ENCODE peak calls at places on chromosomes 6 and 20, in five cellular contexts. N is EL, R is lung, W is cardiac fibroblast, F is fibroblast of mammary gland. Q is an unnamed sample.

GRCh38 chr20:10134176-10134575 is 84.5 kb upstream of the SNAP25 start:
- DNase-seq in F (no peak), N (no peak), R (no peak), W (no peak), Q (no peak)

GRCh38 chr6:152309648-152310047 is 327.5 kb downstream of the SYNE1 start:
- DNase-seq in N (no peak), R (no peak), W (no peak), F (no peak), Q (no peak)

GRCh38 chr6:28988536-28989415 is 16.3 kb downstream of the ZNF311 start:
- DNase-seq in R (peak), F (peak), W (peak), N (peak), Q (no peak)

GRCh38 chr6:41917528-41917927 is 3.4 kb downstream of the MED20 start:
- DNase-seq in R (no peak), N (peak), W (peak), F (peak), Q (no peak)

GRCh38 chr20:37346232-37346525 is 239 bp downstream of the SRC start:
- DNase-seq in F (no peak), R (no peak), N (no peak), W (no peak), Q (no peak)

GRCh38 chr20:20796766-20797415 is 84.4 kb upstream of the RALGAPA2 start:
- DNase-seq in R (no peak), N (no peak), W (no peak), F (no peak), Q (no peak)

GRCh38 chr6:292506-293184 is 358 bp downstream of the DUSP22 start:
- DNase-seq in R (peak), N (peak), W (peak), F (peak), Q (peak)

GRCh38 chr6:112502348-112503130 is 155.4 kb downstream of the RFPL4B start:
- DNase-seq in W (peak), R (no peak), N (peak), F (peak), Q (no peak)

GRCh38 chr6:3997144-3997770 is 81.7 kb downstream of the FAM217A start:
- DNase-seq in W (peak), R (no peak), F (peak), N (no peak), Q (no peak)

GRCh38 chr20:20568604-20569205 is 143.7 kb downstream of the RALGAPA2 start:
- DNase-seq in N (peak), F (peak), W (peak), R (no peak), Q (no peak)

GRCh38 chr6:100217225-100217624 is 223.2 kb upstream of the MCHR2 start:
- DNase-seq in N (peak), R (no peak), F (no peak), W (no peak), Q (no peak)

GRCh38 chr6:90156861-90157260 is 139.8 kb downstream of the BACH2 start:
- DNase-seq in W (no peak), N (no peak), F (no peak), R (no peak), Q (no peak)

Q was measured in esophagus muscularis mucosa.